ENCODE peak calls at places on chromosomes 6 and 20, in five cellular contexts. B is CD4-positive, alpha-beta T cell; Z is fibroblast of gingiva; L is activated T-cell treated with anti-CD3 and anti-CD28 coated beads for 1 hour; J is sigmoid colon. F is an unnamed sample.

GRCh38 chr6:30163090-30163917 is at the start of gene TRIM15:
- DNase-seq in J (no peak), Z (no peak), B (no peak), L (no peak), F (no peak)

GRCh38 chr20:31685853-31686641 is 36.6 kb downstream of the BCL2L1 start:
- DNase-seq in L (no peak), Z (no peak), J (no peak), B (no peak), F (no peak)

GRCh38 chr6:34393191-34393967 is 910 bp upstream of the NUDT3 start:
- DNase-seq in Z (no peak), J (peak), B (no peak), L (peak), F (no peak)

GRCh38 chr20:46959081-46959692 is 64.5 kb downstream of the EYA2 start:
- DNase-seq in J (no peak), B (no peak), L (no peak), Z (peak), F (no peak)

GRCh38 chr6:97524846-97525245 is 241.8 kb upstream of the MMS22L start:
- DNase-seq in J (no peak), Z (no peak), L (no peak), B (no peak), F (no peak)

GRCh38 chr6:148700713-148701392 is 46.0 kb upstream of the UST start:
- DNase-seq in L (no peak), Z (peak), B (no peak), J (no peak), F (no peak)

GRCh38 chr20:17735206-17735804 is 35.5 kb downstream of the BANF2 start:
- DNase-seq in J (no peak), L (no peak), Z (no peak), B (no peak), F (no peak)

GRCh38 chr6:104682722-104683643 is 176.7 kb downstream of the HACE1 start:
- DNase-seq in J (no peak), B (peak), L (peak), Z (peak), F (peak)

GRCh38 chr6:169725270-169726048 is 1.2 kb upstream of the PHF10 start:
- DNase-seq in L (no peak), B (no peak), J (peak), Z (peak), F (no peak)

GRCh38 chr6:149454405-149454848 is 30.4 kb downstream of the ZC3H12D start:
- DNase-seq in J (peak), B (no peak), L (no peak), Z (peak), F (peak)

GRCh38 chr6:38671885-38672467 is 31.0 kb downstream of the GLO1 start:
- DNase-seq in Z (peak), J (no peak), L (no peak), B (no peak), F (no peak)

GRCh38 chr6:108403260-108403659 is 108.4 kb downstream of the AFG1L start:
- DNase-seq in B (no peak), Z (no peak), J (no peak), L (no peak), F (no peak)

GRCh38 chr6:15207923-15208322 is 37.9 kb upstream of the JARID2 start:
- DNase-seq in B (no peak), Z (no peak), L (no peak), J (no peak), F (no peak)

GRCh38 chr20:57787151-57787968 is 77.5 kb upstream of the PMEPA1 start:
- DNase-seq in B (no peak), J (peak), Z (no peak), L (no peak), F (no peak)

F was measured in cardiac septum.